ENCODE peak calls at places on chromosomes 11 and 22, in ten cellular contexts. One of them, this sample, is unnamed.

GRCh38 chr11:114251797-114252327 is 44.3 kb upstream of the NNMT start:
- DNase-seq in lower leg skin: no peak
- DNase-seq in heart right ventricle: no peak
- DNase-seq in esophagus squamous epithelium: no peak
- DNase-seq in AG04450: no peak
- DNase-seq in PC-3: no peak
- DNase-seq in GM12865: no peak
- DNase-seq in OCI-LY7: peak
- DNase-seq in upper lobe of left lung: no peak
- DNase-seq in astrocyte of the spinal cord: no peak
- DNase-seq in this sample: no peak

GRCh38 chr11:12413141-12414055 is 36.0 kb downstream of the PARVA start:
- DNase-seq in lower leg skin: no peak
- DNase-seq in heart right ventricle: no peak
- DNase-seq in esophagus squamous epithelium: no peak
- DNase-seq in AG04450: no peak
- DNase-seq in PC-3: no peak
- DNase-seq in GM12865: no peak
- DNase-seq in OCI-LY7: no peak
- DNase-seq in upper lobe of left lung: no peak
- DNase-seq in astrocyte of the spinal cord: no peak
- DNase-seq in this sample: peak

GRCh38 chr22:44671742-44672141 is 30.3 kb upstream of the PRR5 start:
- DNase-seq in lower leg skin: no peak
- DNase-seq in heart right ventricle: no peak
- DNase-seq in esophagus squamous epithelium: no peak
- DNase-seq in AG04450: no peak
- DNase-seq in PC-3: no peak
- DNase-seq in GM12865: no peak
- DNase-seq in OCI-LY7: no peak
- DNase-seq in upper lobe of left lung: no peak
- DNase-seq in astrocyte of the spinal cord: no peak
- DNase-seq in this sample: peak

GRCh38 chr11:19345519-19345847 is 104.7 kb upstream of the E2F8 start:
- DNase-seq in lower leg skin: no peak
- DNase-seq in heart right ventricle: no peak
- DNase-seq in esophagus squamous epithelium: no peak
- DNase-seq in AG04450: no peak
- DNase-seq in PC-3: no peak
- DNase-seq in GM12865: no peak
- DNase-seq in OCI-LY7: no peak
- DNase-seq in upper lobe of left lung: peak
- DNase-seq in astrocyte of the spinal cord: no peak
- DNase-seq in this sample: no peak

GRCh38 chr11:76664578-76665061 is 5.9 kb downstream of the LRRC32 start:
- DNase-seq in lower leg skin: no peak
- DNase-seq in heart right ventricle: no peak
- DNase-seq in esophagus squamous epithelium: no peak
- DNase-seq in AG04450: no peak
- DNase-seq in PC-3: no peak
- DNase-seq in GM12865: peak
- DNase-seq in OCI-LY7: peak
- DNase-seq in upper lobe of left lung: no peak
- DNase-seq in astrocyte of the spinal cord: no peak
- DNase-seq in this sample: no peak

GRCh38 chr11:32334822-32335221 is 100.5 kb downstream of the WT1 start:
- DNase-seq in lower leg skin: no peak
- DNase-seq in heart right ventricle: no peak
- DNase-seq in esophagus squamous epithelium: no peak
- DNase-seq in AG04450: no peak
- DNase-seq in PC-3: peak
- DNase-seq in GM12865: peak
- DNase-seq in OCI-LY7: no peak
- DNase-seq in upper lobe of left lung: no peak
- DNase-seq in astrocyte of the spinal cord: no peak
- DNase-seq in this sample: no peak

GRCh38 chr11:101487775-101488174 is 96.0 kb downstream of the TRPC6 start:
- DNase-seq in lower leg skin: no peak
- DNase-seq in heart right ventricle: no peak
- DNase-seq in esophagus squamous epithelium: no peak
- DNase-seq in AG04450: peak
- DNase-seq in PC-3: peak
- DNase-seq in GM12865: no peak
- DNase-seq in OCI-LY7: no peak
- DNase-seq in upper lobe of left lung: no peak
- DNase-seq in astrocyte of the spinal cord: peak
- DNase-seq in this sample: peak

GRCh38 chr22:24737582-24737981 is 36.9 kb downstream of the PIWIL3 start:
- DNase-seq in lower leg skin: no peak
- DNase-seq in heart right ventricle: no peak
- DNase-seq in esophagus squamous epithelium: no peak
- DNase-seq in AG04450: no peak
- DNase-seq in PC-3: no peak
- DNase-seq in GM12865: no peak
- DNase-seq in OCI-LY7: no peak
- DNase-seq in upper lobe of left lung: peak
- DNase-seq in astrocyte of the spinal cord: no peak
- DNase-seq in this sample: no peak

GRCh38 chr11:16739326-16739875 is 954 bp downstream of the C11orf58 start:
- DNase-seq in lower leg skin: no peak
- DNase-seq in heart right ventricle: no peak
- DNase-seq in esophagus squamous epithelium: no peak
- DNase-seq in AG04450: no peak
- DNase-seq in PC-3: peak
- DNase-seq in GM12865: peak
- DNase-seq in OCI-LY7: peak
- DNase-seq in upper lobe of left lung: no peak
- DNase-seq in astrocyte of the spinal cord: peak
- DNase-seq in this sample: peak

DNA sequence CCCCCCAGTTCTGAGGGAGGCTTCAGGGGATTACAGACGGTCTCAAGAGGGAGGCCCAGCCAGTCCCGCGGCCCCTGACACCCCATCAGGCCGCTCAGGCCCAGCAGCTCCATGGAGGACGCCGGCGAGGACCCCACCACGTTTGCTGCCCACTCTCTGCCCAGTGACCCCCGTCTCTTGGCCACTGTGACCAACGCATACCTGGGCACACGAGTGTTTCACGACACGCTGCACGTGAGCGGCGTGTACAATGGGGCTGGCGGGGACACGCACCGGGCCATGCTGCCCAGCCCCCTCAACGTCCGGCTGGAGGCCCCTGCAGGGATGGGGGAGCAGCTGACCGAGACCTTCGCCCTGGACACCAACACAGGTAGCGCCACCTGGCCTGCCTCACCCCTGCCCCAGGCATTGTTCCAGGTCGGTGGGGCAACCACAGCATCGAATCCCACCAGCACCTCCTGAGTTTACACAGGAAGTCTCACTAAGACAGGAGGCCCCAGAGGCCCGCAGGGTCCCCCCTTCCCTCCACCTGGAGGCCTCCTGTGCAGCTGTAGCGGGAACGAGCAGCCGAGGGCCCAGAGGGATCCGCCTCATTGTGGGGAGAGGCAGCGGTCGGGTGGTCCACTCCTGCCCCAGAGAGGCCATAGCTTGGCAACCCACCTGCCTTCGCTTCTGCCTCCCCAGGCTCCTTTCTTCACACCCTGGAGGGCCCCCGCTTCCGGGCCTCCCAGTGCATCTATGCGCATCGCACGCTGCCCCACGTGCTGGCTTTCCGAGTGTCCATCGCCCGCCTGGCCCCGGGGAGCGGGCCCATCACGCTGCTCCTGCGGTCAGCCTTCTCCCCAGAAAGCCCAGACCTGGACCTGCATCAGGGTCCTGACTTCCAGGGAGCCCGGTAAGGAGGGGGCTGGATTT is 1.0 kb downstream of the PGGHG start:
- DNase-seq in lower leg skin: no peak
- DNase-seq in heart right ventricle: no peak
- DNase-seq in esophagus squamous epithelium: no peak
- DNase-seq in AG04450: no peak
- DNase-seq in PC-3: no peak
- DNase-seq in GM12865: no peak
- DNase-seq in OCI-LY7: no peak
- DNase-seq in upper lobe of left lung: peak
- DNase-seq in astrocyte of the spinal cord: no peak
- DNase-seq in this sample: no peak
- H3K4me3 ChIP-seq in lower leg skin: no peak
- H3K4me3 ChIP-seq in heart right ventricle: peak
- H3K4me3 ChIP-seq in esophagus squamous epithelium: no peak
- H3K4me3 ChIP-seq in AG04450: peak
- H3K4me3 ChIP-seq in PC-3: no peak
- H3K4me3 ChIP-seq in GM12865: peak
- H3K4me3 ChIP-seq in OCI-LY7: no peak
- H3K4me3 ChIP-seq in upper lobe of left lung: no peak
- H3K4me3 ChIP-seq in astrocyte of the spinal cord: peak
- H3K4me3 ChIP-seq in this sample: peak

GRCh38 chr11:83676061-83676460 is 389.9 kb upstream of the CCDC90B start:
- DNase-seq in lower leg skin: no peak
- DNase-seq in heart right ventricle: no peak
- DNase-seq in esophagus squamous epithelium: no peak
- DNase-seq in AG04450: no peak
- DNase-seq in PC-3: no peak
- DNase-seq in GM12865: no peak
- DNase-seq in OCI-LY7: no peak
- DNase-seq in upper lobe of left lung: no peak
- DNase-seq in astrocyte of the spinal cord: no peak
- DNase-seq in this sample: no peak

GRCh38 chr11:83666149-83666548 is 380.0 kb upstream of the CCDC90B start:
- DNase-seq in lower leg skin: no peak
- DNase-seq in heart right ventricle: no peak
- DNase-seq in esophagus squamous epithelium: no peak
- DNase-seq in AG04450: no peak
- DNase-seq in PC-3: no peak
- DNase-seq in GM12865: no peak
- DNase-seq in OCI-LY7: no peak
- DNase-seq in upper lobe of left lung: no peak
- DNase-seq in astrocyte of the spinal cord: no peak
- DNase-seq in this sample: no peak

GRCh38 chr11:83674498-83674897 is 388.3 kb upstream of the CCDC90B start:
- DNase-seq in lower leg skin: no peak
- DNase-seq in heart right ventricle: no peak
- DNase-seq in esophagus squamous epithelium: no peak
- DNase-seq in AG04450: no peak
- DNase-seq in PC-3: no peak
- DNase-seq in GM12865: no peak
- DNase-seq in OCI-LY7: no peak
- DNase-seq in upper lobe of left lung: no peak
- DNase-seq in astrocyte of the spinal cord: no peak
- DNase-seq in this sample: no peak

DNA sequence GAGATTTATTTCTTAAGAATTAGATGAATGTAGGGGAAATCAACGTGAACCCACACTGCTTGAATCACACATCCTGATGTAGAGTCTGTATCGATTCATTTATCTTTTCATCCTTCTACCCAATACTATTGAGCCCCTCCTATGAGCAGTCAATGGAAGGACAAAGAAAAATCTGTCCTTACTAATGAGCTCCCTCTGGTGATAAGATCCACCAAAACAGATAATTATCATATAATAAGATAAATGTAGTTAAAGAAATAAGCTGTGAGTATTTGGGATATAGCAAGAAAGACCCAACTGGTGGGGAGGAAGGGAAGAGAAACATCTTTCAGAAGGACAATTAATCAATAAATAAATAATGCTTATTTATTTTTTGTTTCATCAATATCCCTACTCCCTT is 385.1 kb upstream of the CCDC90B start:
- DNase-seq in lower leg skin: no peak
- DNase-seq in heart right ventricle: no peak
- DNase-seq in esophagus squamous epithelium: no peak
- DNase-seq in AG04450: no peak
- DNase-seq in PC-3: peak
- DNase-seq in GM12865: no peak
- DNase-seq in OCI-LY7: no peak
- DNase-seq in upper lobe of left lung: no peak
- DNase-seq in astrocyte of the spinal cord: no peak
- DNase-seq in this sample: peak
- TF ChIP-seq CTCF in lower leg skin: no peak
- TF ChIP-seq CTCF in heart right ventricle: no peak
- TF ChIP-seq CTCF in esophagus squamous epithelium: no peak
- TF ChIP-seq CTCF in AG04450: no peak
- TF ChIP-seq CTCF in PC-3: no peak
- TF ChIP-seq CTCF in GM12865: peak
- TF ChIP-seq CTCF in OCI-LY7: peak
- TF ChIP-seq CTCF in upper lobe of left lung: no peak
- TF ChIP-seq CTCF in astrocyte of the spinal cord: no peak
- TF ChIP-seq CTCF in this sample: peak

GRCh38 chr11:95359323-95359656 is 128.3 kb upstream of the SESN3 start:
- DNase-seq in lower leg skin: no peak
- DNase-seq in heart right ventricle: no peak
- DNase-seq in esophagus squamous epithelium: no peak
- DNase-seq in AG04450: no peak
- DNase-seq in PC-3: no peak
- DNase-seq in GM12865: no peak
- DNase-seq in OCI-LY7: no peak
- DNase-seq in upper lobe of left lung: no peak
- DNase-seq in astrocyte of the spinal cord: no peak
- DNase-seq in this sample: no peak

GRCh38 chr11:95359756-95360155 is 128.8 kb upstream of the SESN3 start:
- DNase-seq in lower leg skin: no peak
- DNase-seq in heart right ventricle: no peak
- DNase-seq in esophagus squamous epithelium: no peak
- DNase-seq in AG04450: no peak
- DNase-seq in PC-3: no peak
- DNase-seq in GM12865: no peak
- DNase-seq in OCI-LY7: no peak
- DNase-seq in upper lobe of left lung: no peak
- DNase-seq in astrocyte of the spinal cord: no peak
- DNase-seq in this sample: no peak

GRCh38 chr11:95361180-95361579 is 130.2 kb upstream of the SESN3 start:
- DNase-seq in lower leg skin: no peak
- DNase-seq in heart right ventricle: no peak
- DNase-seq in esophagus squamous epithelium: no peak
- DNase-seq in AG04450: no peak
- DNase-seq in PC-3: no peak
- DNase-seq in GM12865: no peak
- DNase-seq in OCI-LY7: no peak
- DNase-seq in upper lobe of left lung: no peak
- DNase-seq in astrocyte of the spinal cord: no peak
- DNase-seq in this sample: no peak

GRCh38 chr11:95358516-95359322 is 127.7 kb upstream of the SESN3 start:
- DNase-seq in lower leg skin: no peak
- DNase-seq in heart right ventricle: peak
- DNase-seq in esophagus squamous epithelium: no peak
- DNase-seq in AG04450: no peak
- DNase-seq in PC-3: no peak
- DNase-seq in GM12865: no peak
- DNase-seq in OCI-LY7: no peak
- DNase-seq in upper lobe of left lung: no peak
- DNase-seq in astrocyte of the spinal cord: no peak
- DNase-seq in this sample: no peak

GRCh38 chr11:95360382-95360781 is 129.4 kb upstream of the SESN3 start:
- DNase-seq in lower leg skin: no peak
- DNase-seq in heart right ventricle: no peak
- DNase-seq in esophagus squamous epithelium: no peak
- DNase-seq in AG04450: no peak
- DNase-seq in PC-3: no peak
- DNase-seq in GM12865: no peak
- DNase-seq in OCI-LY7: no peak
- DNase-seq in upper lobe of left lung: no peak
- DNase-seq in astrocyte of the spinal cord: no peak
- DNase-seq in this sample: peak
- H3K4me3 ChIP-seq in lower leg skin: no peak
- H3K4me3 ChIP-seq in heart right ventricle: no peak
- H3K4me3 ChIP-seq in esophagus squamous epithelium: no peak
- H3K4me3 ChIP-seq in AG04450: no peak
- H3K4me3 ChIP-seq in PC-3: no peak
- H3K4me3 ChIP-seq in GM12865: no peak
- H3K4me3 ChIP-seq in OCI-LY7: no peak
- H3K4me3 ChIP-seq in upper lobe of left lung: no peak
- H3K4me3 ChIP-seq in astrocyte of the spinal cord: no peak
- H3K4me3 ChIP-seq in this sample: no peak

GRCh38 chr11:122578168-122578825 is 77.2 kb upstream of the UBASH3B start:
- DNase-seq in lower leg skin: no peak
- DNase-seq in heart right ventricle: no peak
- DNase-seq in esophagus squamous epithelium: no peak
- DNase-seq in AG04450: no peak
- DNase-seq in PC-3: peak
- DNase-seq in GM12865: peak
- DNase-seq in OCI-LY7: peak
- DNase-seq in upper lobe of left lung: no peak
- DNase-seq in astrocyte of the spinal cord: no peak
- DNase-seq in this sample: no peak
- TF ChIP-seq CTCF in lower leg skin: no peak
- TF ChIP-seq CTCF in heart right ventricle: no peak
- TF ChIP-seq CTCF in esophagus squamous epithelium: no peak
- TF ChIP-seq CTCF in AG04450: peak
- TF ChIP-seq CTCF in PC-3: peak
- TF ChIP-seq CTCF in GM12865: peak
- TF ChIP-seq CTCF in OCI-LY7: peak
- TF ChIP-seq CTCF in upper lobe of left lung: no peak
- TF ChIP-seq CTCF in astrocyte of the spinal cord: no peak
- TF ChIP-seq CTCF in this sample: peak

This sample was measured in fibroblast of the aortic adventitia.